ENCODE peak calls at places on chromosomes 3 and 15, in four cellular contexts. V is K562, L is A549, B is GM12878. K is an unnamed sample.

GRCh38 chr15:100764778-100765457 is 114.7 kb upstream of the ALDH1A3 start:
- DNase-seq in V (no peak), L (no peak), B (no peak), K (peak)

GRCh38 chr3:57006048-57006709 is 54.3 kb upstream of the SPATA12 start:
- DNase-seq in L (no peak), V (no peak), B (no peak), K (no peak)

GRCh38 chr3:28188686-28189085 is 52.7 kb upstream of the CMC1 start:
- DNase-seq in V (no peak), L (no peak), B (no peak), K (no peak)

GRCh38 chr15:66738116-66738515 is 36.1 kb downstream of the SMAD6 start:
- DNase-seq in V (no peak), L (no peak), B (no peak), K (no peak)

GRCh38 chr15:66401130-66402021 is 14.7 kb downstream of the MAP2K1 start:
- DNase-seq in B (no peak), L (peak), V (no peak), K (no peak)

GRCh38 chr3:44065311-44065710 is 176.4 kb upstream of the TOPAZ1 start:
- DNase-seq in V (no peak), L (peak), B (no peak), K (no peak)

GRCh38 chr3:189512824-189513223 is 118.4 kb upstream of the TP63 start:
- DNase-seq in V (no peak), L (peak), B (no peak), K (no peak)

GRCh38 chr3:22988566-22988965 is 214.6 kb upstream of the UBE2E2 start:
- DNase-seq in L (peak), B (no peak), V (no peak), K (no peak)

GRCh38 chr15:56045068-56045748 is 51.8 kb upstream of the NEDD4 start:
- DNase-seq in B (no peak), L (no peak), V (no peak), K (no peak)

GRCh38 chr3:30693470-30694120 is 87.2 kb downstream of the TGFBR2 start:
- DNase-seq in L (peak), B (peak), V (peak), K (peak)

GRCh38 chr15:45162771-45163507 is 24.8 kb downstream of the SHF start:
- DNase-seq in L (peak), B (peak), V (peak), K (peak)

GRCh38 chr15:33201376-33202189 is 7.1 kb upstream of the FMN1 start:
- DNase-seq in V (peak), L (peak), B (peak), K (peak)

GRCh38 chr15:45023659-45024320 is 795 bp downstream of the SORD start:
- DNase-seq in B (no peak), V (peak), L (peak), K (peak)

GRCh38 chr15:49273734-49274318 is 103.8 kb downstream of the GALK2 start:
- DNase-seq in V (no peak), L (no peak), B (no peak), K (no peak)

GRCh38 chr15:74884428-74885223 is 5.2 kb upstream of the MPI start:
- DNase-seq in V (no peak), L (no peak), B (no peak), K (peak)

GRCh38 chr3:32306072-32306471 is 67.6 kb downstream of the CMTM8 start:
- DNase-seq in B (no peak), L (no peak), V (no peak), K (no peak)

GRCh38 chr3:172398484-172398883 is 49.8 kb downstream of the GHSR start:
- DNase-seq in L (no peak), B (no peak), V (no peak), K (no peak)

GRCh38 chr3:140580746-140581145 is 97.1 kb upstream of the TRIM42 start:
- DNase-seq in B (no peak), L (no peak), V (no peak), K (no peak)

GRCh38 chr15:41997845-41998244 is 23.0 kb downstream of the PLA2G4E start:
- DNase-seq in V (no peak), L (no peak), B (no peak), K (no peak)

GRCh38 chr3:55654123-55654787 is 167.1 kb upstream of the WNT5A start:
- DNase-seq in B (peak), V (no peak), L (no peak), K (no peak)

GRCh38 chr3:114758828-114759709 is 388.0 kb downstream of the ZBTB20 start:
- DNase-seq in L (peak), B (no peak), V (no peak), K (peak)

GRCh38 chr3:99753268-99753975 is 64.2 kb upstream of the CMSS1 start:
- DNase-seq in B (peak), V (peak), L (peak), K (peak)

GRCh38 chr3:125652349-125652748 is 57.1 kb upstream of the OSBPL11 start:
- DNase-seq in V (no peak), B (no peak), L (no peak), K (no peak)

GRCh38 chr15:98763179-98763578 is 114.8 kb downstream of the IGF1R start:
- DNase-seq in V (no peak), L (no peak), B (no peak), K (no peak)

GRCh38 chr3:16290007-16290826 is 25.2 kb downstream of the OXNAD1 start:
- DNase-seq in L (peak), B (no peak), V (peak), K (peak)

GRCh38 chr3:108338901-108339545 is 42.7 kb downstream of the HHLA2 start:
- DNase-seq in V (no peak), B (no peak), L (no peak), K (no peak)

GRCh38 chr3:183094711-183095110 is 4.6 kb downstream of the MCCC1 start:
- DNase-seq in L (no peak), V (no peak), B (no peak), K (no peak)

GRCh38 chr3:131370935-131371698 is 10.5 kb upstream of the NUDT16 start:
- DNase-seq in V (no peak), B (no peak), L (no peak), K (no peak)

GRCh38 chr3:38992117-38992779 is 59.5 kb downstream of the SCN11A start:
- DNase-seq in L (peak), B (no peak), V (no peak), K (peak)

GRCh38 chr15:88912500-88912921 is 668 bp downstream of the MFGE8 start:
- DNase-seq in B (no peak), L (no peak), V (peak), K (no peak)

GRCh38 chr3:124730129-124730919 is at the start of gene UMPS:
- DNase-seq in B (peak), V (peak), L (peak), K (peak)

GRCh38 chr3:144521131-144521530 is 549.5 kb downstream of the DIPK2A start:
- DNase-seq in V (no peak), L (no peak), B (no peak), K (no peak)
- TF ChIP-seq ELK1 in V (no peak), L (no peak), B (no peak), K (no peak)

DNA sequence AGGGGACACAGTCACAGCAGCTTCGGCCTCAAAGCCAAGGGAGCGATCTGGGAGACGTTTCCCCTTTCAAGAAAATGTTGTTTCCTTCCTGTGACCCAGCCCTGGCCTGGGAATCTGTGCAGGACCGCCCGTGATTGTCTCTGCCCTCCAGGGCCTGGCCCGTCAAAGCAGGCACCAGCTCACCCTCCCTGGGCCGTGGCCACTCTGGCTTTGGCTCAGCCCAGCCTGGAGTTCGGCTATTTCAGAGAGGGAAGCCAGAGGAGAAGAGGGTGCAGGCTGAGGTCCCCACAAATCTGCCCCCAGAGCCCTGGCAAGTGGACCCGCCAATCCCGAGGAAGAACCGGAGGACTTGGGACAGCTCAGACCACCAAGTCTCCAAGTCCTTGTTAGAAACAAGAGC is 12.7 kb downstream of the GATA2 start:
- DNase-seq in V (no peak), B (no peak), L (no peak), K (no peak)
- TF ChIP-seq ELK1 in V (no peak), B (no peak), L (no peak), K (no peak)

DNA sequence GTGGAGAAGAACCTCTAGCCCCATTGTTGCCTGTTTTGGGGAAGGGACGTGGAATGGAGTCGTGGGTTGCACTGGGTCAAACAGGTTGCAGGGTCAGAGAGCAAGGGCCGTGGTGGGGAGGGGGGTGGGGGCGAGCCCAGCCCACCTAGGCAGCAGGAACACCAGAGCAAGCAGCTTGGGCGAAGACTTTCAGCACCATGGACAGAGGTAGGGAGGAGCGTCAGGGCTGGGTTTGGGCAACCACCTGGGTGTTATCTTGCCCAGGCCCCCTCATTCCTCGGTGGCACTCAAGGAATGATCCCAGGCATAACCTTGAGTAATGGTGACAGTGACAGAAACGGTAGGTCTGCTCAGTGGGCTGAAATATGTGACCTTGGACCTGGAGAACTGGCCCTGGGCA is 45.9 kb upstream of the TMEM115 start:
- DNase-seq in L (no peak), V (peak), B (no peak), K (peak)
- TF ChIP-seq ELK1 in L (no peak), V (no peak), B (no peak), K (no peak)

GRCh38 chr15:85028416-85028815 is 46.8 kb downstream of the PDE8A start:
- DNase-seq in V (no peak), L (no peak), B (no peak), K (no peak)

GRCh38 chr15:85029221-85029620 is 47.6 kb downstream of the PDE8A start:
- DNase-seq in L (no peak), V (no peak), B (no peak), K (no peak)

GRCh38 chr15:85031086-85031943 is 49.7 kb downstream of the PDE8A start:
- DNase-seq in L (no peak), V (no peak), B (no peak), K (no peak)

GRCh38 chr15:85031944-85032587 is 50.4 kb downstream of the PDE8A start:
- DNase-seq in V (no peak), L (no peak), B (no peak), K (no peak)

DNA sequence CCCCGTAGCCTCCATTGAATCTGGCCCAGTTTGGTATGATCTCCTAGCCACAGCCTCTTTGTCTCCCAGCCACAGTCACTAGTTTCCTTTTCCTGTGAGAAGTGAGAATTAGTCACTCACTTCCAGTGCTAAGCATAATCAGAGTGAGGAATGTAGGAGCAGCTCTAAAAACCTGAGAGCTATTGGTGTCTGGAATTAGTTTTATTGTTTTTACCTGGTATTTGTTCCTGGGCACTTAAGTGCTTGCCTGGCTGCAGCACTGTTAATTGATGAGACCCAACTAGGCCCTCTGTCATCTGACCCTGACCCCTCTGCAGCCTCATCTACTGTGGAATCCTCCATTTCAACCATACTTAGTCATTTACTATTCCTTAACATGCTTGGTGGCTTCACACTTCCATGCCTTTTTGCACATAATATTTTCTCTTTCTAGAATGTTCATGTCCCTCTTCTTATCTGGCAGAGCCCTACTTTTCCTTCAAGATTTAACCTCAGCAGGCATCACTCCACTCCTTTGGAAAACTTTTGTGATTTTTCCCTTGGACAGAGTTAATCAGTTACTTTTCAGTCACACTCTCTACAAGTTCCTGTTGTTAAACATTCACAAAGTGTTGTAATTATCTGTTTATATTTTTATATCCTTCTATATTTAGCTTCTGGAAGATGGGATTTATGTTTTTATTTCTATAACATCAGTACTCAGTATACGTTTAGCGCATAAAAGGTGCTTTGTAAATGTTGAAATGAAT is 48.8 kb downstream of the PDE8A start:
- DNase-seq in V (no peak), B (no peak), L (no peak), K (peak)
- TF ChIP-seq ELK1 in V (no peak), B (no peak), L (no peak), K (no peak)

GRCh38 chr15:70439304-70439877 is 324.0 kb downstream of the UACA start:
- DNase-seq in V (peak), L (no peak), B (no peak), K (no peak)

GRCh38 chr15:70436428-70436827 is 326.9 kb downstream of the UACA start:
- DNase-seq in V (no peak), B (peak), L (no peak), K (no peak)

GRCh38 chr15:70438776-70439175 is 324.6 kb downstream of the UACA start:
- DNase-seq in B (no peak), L (no peak), V (no peak), K (no peak)

GRCh38 chr15:70437089-70437488 is 326.3 kb downstream of the UACA start:
- DNase-seq in B (no peak), L (no peak), V (no peak), K (no peak)

GRCh38 chr15:70437882-70438331 is 325.5 kb downstream of the UACA start:
- DNase-seq in L (peak), V (no peak), B (no peak), K (no peak)
- TF ChIP-seq ELK1 in L (no peak), V (no peak), B (no peak), K (no peak)

GRCh38 chr15:80168421-80168820 is 15.6 kb downstream of the FAH start:
- DNase-seq in L (no peak), V (no peak), B (no peak), K (no peak)
- TF ChIP-seq ELK1 in L (no peak), V (no peak), B (no peak), K (no peak)

K was measured in IMR-90.